ENCODE peak calls at places on chromosomes 13 and 19, in five cellular contexts. C is AG09319; M is CD8-positive, alpha-beta T cell; B is left ventricle myocardium inferior; W is fibroblast of lung. F is an unnamed sample.

GRCh38 chr19:11102944-11103343 is 13.7 kb downstream of the LDLR start:
- DNase-seq in C (no peak), M (no peak), B (no peak), W (no peak), F (no peak)

GRCh38 chr13:29021311-29021710 is 201.2 kb downstream of the MTUS2 start:
- DNase-seq in B (no peak), W (no peak), M (no peak), C (no peak), F (no peak)

GRCh38 chr13:93409816-93410215 is 183.2 kb downstream of the GPC6 start:
- DNase-seq in B (no peak), C (no peak), M (no peak), W (peak; percentile 27), F (no peak)

GRCh38 chr19:38223617-38224013 is 407 bp downstream of the DPF1 start:
- DNase-seq in M (no peak), B (no peak), C (no peak), W (no peak), F (no peak)

GRCh38 chr19:13502231-13502630 is 4.0 kb downstream of the CACNA1A start:
- DNase-seq in C (no peak), B (no peak), M (no peak), W (no peak), F (no peak)

GRCh38 chr19:45444318-45445041 is 20.8 kb upstream of the ERCC1 start:
- DNase-seq in W (peak; percentile 77), M (peak; percentile 79), C (peak; percentile 63), B (peak; percentile 97), F (peak; percentile 94)

GRCh38 chr19:2059422-2060201 is 8.6 kb upstream of the MKNK2 start:
- DNase-seq in M (no peak), W (peak; percentile 73), C (peak; percentile 77), B (no peak), F (no peak)

GRCh38 chr13:97339019-97339988 is 94.7 kb upstream of the RAP2A start:
- DNase-seq in W (peak; percentile 86), M (no peak), B (peak; percentile 54), C (peak; percentile 83), F (no peak)

GRCh38 chr19:31257025-31257424 is 92.2 kb downstream of the TSHZ3 start:
- DNase-seq in C (no peak), B (no peak), W (no peak), M (no peak), F (no peak)

GRCh38 chr19:29673451-29674371 is 8.4 kb downstream of the PLEKHF1 start:
- DNase-seq in B (no peak), W (no peak), M (no peak), C (no peak), F (no peak)

GRCh38 chr19:8145969-8146368 is 3.4 kb downstream of the FBN3 start:
- DNase-seq in B (no peak), M (no peak), W (no peak), C (no peak), F (no peak)

GRCh38 chr13:111175372-111175771 is 60.3 kb downstream of the ARHGEF7 start:
- DNase-seq in C (no peak), W (no peak), M (no peak), B (no peak), F (no peak)

GRCh38 chr19:31253816-31254551 is 95.3 kb downstream of the TSHZ3 start:
- DNase-seq in B (no peak), M (no peak), C (no peak), W (peak; percentile 62), F (no peak)

GRCh38 chr19:19860756-19861390 is 4.8 kb upstream of the ZNF253 start:
- DNase-seq in C (no peak), W (peak; percentile 3), M (peak; percentile 80), B (no peak), F (peak; percentile 30)

GRCh38 chr19:3336680-3337523 is 29.5 kb upstream of the NFIC start:
- DNase-seq in B (peak; percentile 90), M (no peak), C (no peak), W (peak; percentile 49), F (no peak)

GRCh38 chr13:20182231-20182846 is 10.4 kb downstream of the GJB2 start:
- DNase-seq in W (peak; percentile 65), B (no peak), C (no peak), M (peak; percentile 42), F (no peak)

GRCh38 chr19:29668746-29669609 is 3.7 kb downstream of the PLEKHF1 start:
- DNase-seq in B (no peak), W (no peak), C (no peak), M (no peak), F (no peak)

GRCh38 chr13:67231481-67231940 is 1.4 kb upstream of the PCDH9 start:
- DNase-seq in W (peak; percentile 8), B (no peak), C (no peak), M (no peak), F (no peak)

GRCh38 chr13:67230774-67231480 is 791 bp upstream of the PCDH9 start:
- DNase-seq in B (peak; percentile 51), M (peak; percentile 24), C (peak; percentile 7), W (peak; percentile 77), F (peak; percentile 37)

GRCh38 chr13:67228909-67229308 is 1.2 kb downstream of the PCDH9 start:
- DNase-seq in W (peak; percentile 30), B (no peak), C (no peak), M (no peak), F (no peak)

GRCh38 chr13:67229438-67230242 is 496 bp downstream of the PCDH9 start:
- DNase-seq in M (no peak), B (no peak), W (peak; percentile 28), C (no peak), F (no peak)

DNA sequence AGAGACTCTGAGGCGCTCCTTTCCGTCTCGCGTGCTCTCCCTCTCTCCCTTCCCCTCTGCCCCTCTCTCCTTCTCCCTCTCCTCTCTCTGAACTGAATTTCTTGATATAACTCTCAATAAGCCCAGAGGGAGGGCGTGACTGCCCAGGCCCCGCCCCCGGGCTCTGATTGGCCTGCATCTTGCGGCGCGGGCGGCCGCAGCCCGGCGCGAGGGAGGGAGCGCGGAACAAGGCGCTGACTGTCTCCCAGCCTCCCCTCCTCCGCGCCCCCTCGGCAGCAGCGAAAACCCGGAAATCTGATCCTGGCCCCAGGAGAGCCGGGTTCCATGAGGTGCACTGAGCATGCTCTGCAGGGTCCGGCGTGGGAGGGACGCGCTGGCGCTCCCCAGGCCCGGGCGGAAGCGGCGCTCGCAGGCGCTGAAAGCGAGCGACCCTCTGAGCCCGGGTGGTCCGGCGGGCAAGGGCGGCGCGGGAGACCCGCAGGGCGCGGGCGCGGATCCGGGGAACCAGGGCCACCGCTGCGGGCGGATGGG is at the start of gene PCDH9:
- DNase-seq in M (peak; percentile 80), C (peak; percentile 89), B (peak; percentile 96), W (peak; percentile 99), F (peak; percentile 84)
- TF ChIP-seq CTCF in M (no peak), C (no peak), B (no peak), W (no peak), F (no peak)

GRCh38 chr13:113084943-113085540 is 20.5 kb upstream of the F7 start:
- DNase-seq in M (peak; percentile 7), B (no peak), C (no peak), W (no peak), F (no peak)
- TF ChIP-seq CTCF in M (no peak), B (no peak), C (no peak), W (no peak), F (no peak)

DNA sequence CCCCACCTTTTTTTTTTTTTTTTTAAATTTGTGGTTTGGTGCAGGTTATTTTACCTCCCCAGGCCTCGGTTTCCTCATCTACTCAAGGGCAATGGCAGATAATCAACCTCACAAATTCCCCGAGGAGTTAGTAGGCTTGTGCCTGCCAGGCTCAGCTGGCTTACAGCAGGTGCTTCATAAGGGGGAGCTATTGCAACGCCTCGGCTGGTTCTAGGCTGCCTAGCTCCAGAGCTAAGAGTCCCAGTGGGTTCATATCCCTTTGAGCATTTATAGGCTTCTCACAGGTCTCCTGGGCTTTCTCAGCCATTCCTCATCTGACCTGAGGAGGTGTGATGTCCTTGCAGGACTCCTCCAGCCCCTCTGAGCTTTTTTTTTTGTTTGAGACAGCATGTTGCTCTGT is 10.6 kb downstream of the BCKDHA start:
- DNase-seq in W (no peak), M (no peak), B (no peak), C (no peak), F (no peak)
- TF ChIP-seq CTCF in W (no peak), M (no peak), B (peak; percentile 17), C (no peak), F (no peak)

GRCh38 chr19:32318884-32319520 is 26.4 kb upstream of the ZNF507 start:
- DNase-seq in M (no peak), B (no peak), C (no peak), W (no peak), F (no peak)

GRCh38 chr19:32330149-32330548 is 15.3 kb upstream of the ZNF507 start:
- DNase-seq in W (no peak), B (no peak), M (no peak), C (no peak), F (no peak)

GRCh38 chr19:32322541-32322940 is 22.9 kb upstream of the ZNF507 start:
- DNase-seq in W (no peak), M (no peak), C (no peak), B (no peak), F (no peak)

DNA sequence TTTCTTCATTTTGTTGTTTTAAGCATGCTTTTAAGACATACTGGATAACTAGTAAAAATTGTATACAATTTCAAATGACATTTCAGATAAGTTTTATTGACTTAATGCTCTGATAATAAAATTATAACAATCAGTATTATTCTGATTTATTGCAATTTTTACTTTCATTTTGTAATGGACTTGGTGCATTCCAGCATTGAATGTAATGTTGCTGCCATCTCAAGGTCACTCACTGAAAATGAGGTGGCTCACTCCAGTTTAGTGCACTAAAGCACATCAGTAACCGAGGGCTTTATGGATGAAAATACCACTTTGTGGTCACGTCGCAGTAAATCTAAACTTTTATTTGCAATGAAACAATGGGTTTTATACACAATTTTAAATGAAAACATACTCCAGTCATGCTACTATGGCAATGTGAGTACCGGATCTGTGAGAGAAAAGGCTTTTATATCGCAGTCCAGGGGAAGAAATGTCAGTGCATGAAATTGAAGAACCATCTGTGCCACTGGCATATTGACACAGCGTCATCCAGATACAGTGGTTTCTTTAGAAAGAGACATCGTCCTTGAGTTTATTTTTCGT is 20.7 kb upstream of the ZNF507 start:
- DNase-seq in C (no peak), B (no peak), W (no peak), M (no peak), F (no peak)
- TF ChIP-seq CTCF in C (peak; percentile 2), B (no peak), W (peak; percentile 29), M (no peak), F (no peak)

GRCh38 chr13:23709521-23709920 is 139.3 kb downstream of the TNFRSF19 start:
- DNase-seq in W (no peak), M (no peak), C (no peak), B (no peak), F (no peak)
- TF ChIP-seq CTCF in W (peak; percentile 39), M (no peak), C (peak; percentile 24), B (peak; percentile 41), F (no peak)

DNA sequence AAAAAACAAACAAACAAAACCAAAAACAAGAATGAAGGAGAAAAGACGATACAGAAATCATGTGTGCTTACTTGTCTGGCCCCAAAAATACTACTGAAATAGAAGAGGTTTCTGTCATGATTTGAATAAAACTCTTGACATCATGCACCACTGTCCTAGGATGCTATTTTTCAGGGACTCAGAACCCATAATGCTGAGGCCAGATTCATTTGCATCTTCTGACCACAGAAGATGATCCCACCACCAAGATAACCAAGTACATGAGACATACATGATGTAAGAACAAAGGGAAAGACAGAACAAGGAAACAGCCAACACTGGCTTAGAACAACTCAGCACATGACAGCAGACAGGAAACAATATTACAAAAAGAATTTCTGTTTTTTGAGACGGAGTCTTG is 2.5 kb downstream of the ZNF552 start:
- DNase-seq in B (no peak), C (no peak), M (no peak), W (no peak), F (no peak)
- TF ChIP-seq CTCF in B (no peak), C (no peak), M (no peak), W (no peak), F (no peak)

GRCh38 chr19:35860818-35861639 is 4.3 kb downstream of the KIRREL2 start:
- DNase-seq in C (no peak), B (no peak), W (no peak), M (no peak), F (no peak)
- TF ChIP-seq CTCF in C (no peak), B (no peak), W (no peak), M (no peak), F (no peak)

F was measured in activated B cell treated with CpG ODN at 0.5 μM for 24 hours.